ENCODE peak calls at places on chromosomes 1 and 21, in six cellular contexts. P is effector memory CD8-positive, alpha-beta T cell; C is CD8-positive, alpha-beta memory T cell; S is NCI-H446; Q is astrocyte of the spinal cord; Z is EL. O is an unnamed sample.

GRCh38 chr1:229003233-229004031 is 267.5 kb upstream of the RAB4A start:
- DNase-seq in P (no peak), C (no peak), S (peak; percentile 93), Q (no peak), Z (no peak), O (no peak)

GRCh38 chr1:215076312-215076711 is 6.2 kb upstream of the KCNK2 start:
- DNase-seq in P (no peak), C (no peak), S (no peak), Q (peak; percentile 52), Z (peak; percentile 51), O (peak; percentile 4)

GRCh38 chr1:28640766-28641165 is 2.1 kb downstream of the TAF12 start:
- DNase-seq in P (peak; percentile 20), C (peak; percentile 9), S (no peak), Q (peak; percentile 10), Z (peak; percentile 29), O (peak; percentile 4)

GRCh38 chr1:65150583-65151263 is 2.7 kb downstream of the AK4 start:
- DNase-seq in P (no peak), C (no peak), S (peak; percentile 21), Q (no peak), Z (no peak), O (no peak)

GRCh38 chr1:51847294-51847920 is 31.1 kb downstream of the NRDC start:
- DNase-seq in P (no peak), C (no peak), S (no peak), Q (no peak), Z (no peak), O (no peak)

GRCh38 chr21:29540289-29540688 is 241.6 kb downstream of the BACH1 start:
- DNase-seq in P (no peak), C (no peak), S (no peak), Q (no peak), Z (no peak), O (no peak)

GRCh38 chr21:19123053-19123452 is 719.5 kb upstream of the TMPRSS15 start:
- DNase-seq in P (no peak), C (no peak), S (no peak), Q (no peak), Z (no peak), O (no peak)

GRCh38 chr1:157085416-157085815 is 14.2 kb downstream of the ETV3L start:
- DNase-seq in P (no peak), C (no peak), S (no peak), Q (no peak), Z (peak; percentile 45), O (no peak)

GRCh38 chr1:231990388-231990787 is 363.8 kb downstream of the DISC1 start:
- DNase-seq in P (no peak), C (no peak), S (no peak), Q (no peak), Z (no peak), O (no peak)

GRCh38 chr1:81682490-81682889 is 118.2 kb upstream of the ADGRL2 start:
- DNase-seq in P (no peak), C (no peak), S (no peak), Q (peak; percentile 46), Z (peak; percentile 84), O (no peak)

GRCh38 chr21:45507523-45507875 is 34.7 kb downstream of the SLC19A1 start:
- DNase-seq in P (no peak), C (no peak), S (no peak), Q (no peak), Z (no peak), O (no peak)

GRCh38 chr1:30472009-30472408 is 251.4 kb downstream of the MATN1 start:
- DNase-seq in P (no peak), C (no peak), S (no peak), Q (no peak), Z (no peak), O (no peak)

GRCh38 chr1:978835-979743 is 2.8 kb downstream of the PERM1 start:
- DNase-seq in P (no peak), C (no peak), S (no peak), Q (no peak), Z (no peak), O (no peak)

GRCh38 chr1:15799004-15799867 is 8.2 kb downstream of the UQCRHL start:
- DNase-seq in P (no peak), C (no peak), S (no peak), Q (peak; percentile 95), Z (peak; percentile 100), O (no peak)